ENCODE peak calls at places on chromosomes 5 and 9, in seven cellular contexts. C is CD8-positive, alpha-beta memory T cell; Z is prostate gland; K is CD4-positive, alpha-beta memory T cell; H is mucosa of descending colon; N is PC-9; T is heart right ventricle. B is an unnamed sample.

GRCh38 chr9:76744336-76744735 is 19.9 kb upstream of the PCA3 start:
- DNase-seq in K (no peak), N (no peak), T (no peak), C (no peak), H (no peak), Z (no peak), B (no peak)

GRCh38 chr5:150078802-150079654 is 7.3 kb downstream of the CSF1R start:
- DNase-seq in T (no peak), C (no peak), Z (no peak), N (no peak), K (no peak), H (no peak), B (no peak)

GRCh38 chr9:130741831-130742449 is 48.4 kb downstream of the EXOSC2 start:
- DNase-seq in H (no peak), Z (no peak), T (no peak), K (no peak), N (peak; percentile 58), C (no peak), B (no peak)

GRCh38 chr5:77425998-77426659 is 66.0 kb downstream of the WDR41 start:
- DNase-seq in N (peak; percentile 86), Z (peak; percentile 19), H (no peak), K (no peak), C (no peak), T (no peak), B (no peak)

GRCh38 chr9:75210215-75210614 is 121.9 kb downstream of the OSTF1 start:
- DNase-seq in T (no peak), H (no peak), K (no peak), C (no peak), N (no peak), Z (no peak), B (no peak)

GRCh38 chr5:172637740-172638139 is 3.3 kb upstream of the NEURL1B start:
- DNase-seq in H (no peak), N (no peak), C (no peak), K (no peak), Z (no peak), T (no peak), B (no peak)

GRCh38 chr5:173313311-173313710 is 14.9 kb downstream of the STC2 start:
- DNase-seq in N (peak; percentile 31), H (no peak), T (no peak), K (no peak), C (no peak), Z (no peak), B (no peak)

GRCh38 chr5:19837536-19838179 is 150.3 kb downstream of the CDH18 start:
- DNase-seq in H (no peak), K (no peak), N (no peak), T (no peak), C (no peak), Z (no peak), B (no peak)

GRCh38 chr5:90557871-90558270 is 726 bp upstream of the ADGRV1 start:
- DNase-seq in K (no peak), T (no peak), N (no peak), H (no peak), Z (no peak), C (no peak), B (no peak)

GRCh38 chr5:52846443-52846842 is 58.7 kb downstream of the ITGA1 start:
- DNase-seq in K (no peak), C (no peak), N (no peak), Z (no peak), T (no peak), H (no peak), B (no peak)

GRCh38 chr5:127863610-127864395 is 160.6 kb downstream of the CCDC192 start:
- DNase-seq in H (no peak), Z (no peak), N (no peak), T (no peak), K (no peak), C (no peak), B (no peak)

GRCh38 chr5:122170630-122171029 is 41.3 kb downstream of the ZNF474 start:
- DNase-seq in N (no peak), T (no peak), H (no peak), K (no peak), C (no peak), Z (no peak), B (no peak)

GRCh38 chr9:33162721-33163311 is 4.3 kb downstream of the B4GALT1 start:
- DNase-seq in H (no peak), C (no peak), Z (peak; percentile 90), K (no peak), N (peak; percentile 83), T (no peak), B (peak; percentile 55)

GRCh38 chr5:146446861-146447733 is at the start of gene TCERG1:
- DNase-seq in Z (peak; percentile 100), N (peak; percentile 99), H (peak; percentile 98), K (peak; percentile 99), T (peak; percentile 99), C (peak; percentile 96), B (peak; percentile 100)

GRCh38 chr5:146440348-146440747 is 6.8 kb upstream of the TCERG1 start:
- DNase-seq in T (no peak), K (no peak), C (no peak), H (no peak), Z (no peak), N (no peak), B (no peak)

GRCh38 chr5:146447734-146448380 is 724 bp downstream of the TCERG1 start:
- DNase-seq in H (no peak), K (peak; percentile 12), T (no peak), N (peak; percentile 61), C (no peak), Z (no peak), B (no peak)

GRCh38 chr5:146440870-146441495 is 6.2 kb upstream of the TCERG1 start:
- DNase-seq in K (no peak), Z (no peak), H (no peak), C (no peak), N (no peak), T (no peak), B (no peak)

DNA sequence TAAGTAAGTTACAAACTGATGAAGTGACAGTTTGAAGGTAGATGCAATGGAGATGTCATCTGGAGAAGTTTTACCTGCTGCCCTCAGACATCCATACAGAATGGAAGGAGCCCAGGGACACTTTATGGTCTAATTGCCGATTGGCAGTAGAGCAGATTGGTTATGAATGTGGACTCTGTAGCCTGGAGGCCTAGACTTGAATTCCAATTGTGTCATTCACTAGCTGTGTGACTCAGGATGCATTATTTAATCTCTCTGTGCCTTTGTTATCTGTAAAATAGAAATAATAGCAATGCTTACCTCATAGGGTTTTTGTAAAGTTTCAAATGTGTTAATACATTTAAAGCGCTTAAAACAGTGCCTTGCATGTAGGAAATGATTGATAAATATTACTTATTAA is 5.2 kb upstream of the TCERG1 start:
- DNase-seq in Z (no peak), N (no peak), T (no peak), H (no peak), K (no peak), C (no peak), B (no peak)
- H3K9me3 ChIP-seq in Z (no peaks in the 10 kb centered on the region), N (no peaks in the 10 kb centered on the region), T (no peaks in the 10 kb centered on the region), H (no peaks in the 10 kb centered on the region), K (no peaks in the 10 kb centered on the region), C (no peaks in the 10 kb centered on the region), B (no peaks in the 10 kb centered on the region)

GRCh38 chr9:3788211-3788610 is 262.4 kb upstream of the RFX3 start:
- DNase-seq in C (no peak), Z (no peak), N (no peak), T (no peak), H (no peak), K (no peak), B (no peak)
- H3K9me3 ChIP-seq in C (no peaks in the 10 kb centered on the region), Z (no peaks in the 10 kb centered on the region), N (no peaks in the 10 kb centered on the region), T (peaks cover 3% of the 10 kb centered on the region), H (peaks cover 11% of the 10 kb centered on the region), K (no peaks in the 10 kb centered on the region), B (peaks cover 3% of the 10 kb centered on the region)

GRCh38 chr5:179061025-179061424 is 852 bp downstream of the ZNF354C start:
- DNase-seq in C (no peak), H (no peak), N (no peak), Z (no peak), T (peak; percentile 13), K (peak; percentile 0), B (peak; percentile 67)

GRCh38 chr5:179060116-179061008 is at the start of gene ZNF354C:
- DNase-seq in K (peak; percentile 85), Z (peak; percentile 79), H (peak; percentile 88), C (peak; percentile 73), N (peak; percentile 60), T (peak; percentile 93), B (peak; percentile 94)

DNA sequence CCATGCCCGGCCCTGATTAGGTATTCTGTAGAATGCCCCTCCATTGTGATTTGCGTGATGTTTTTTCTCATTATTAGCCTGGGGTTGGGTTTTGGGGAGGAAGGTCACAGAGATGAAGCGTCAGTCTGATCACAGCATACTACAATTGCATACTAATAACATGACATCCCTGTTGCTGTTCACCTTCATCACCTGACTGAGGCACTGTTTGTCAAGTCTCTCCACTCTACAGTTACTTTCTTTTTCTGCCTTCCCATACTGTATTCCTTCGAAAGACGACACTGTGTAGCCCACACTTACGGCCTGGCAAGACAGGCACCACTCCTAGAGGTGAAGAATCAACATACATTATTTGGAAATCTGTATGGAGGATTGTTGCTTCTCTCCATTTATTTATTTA is 5.5 kb downstream of the ZNF354C start:
- DNase-seq in K (no peak), N (no peak), Z (no peak), H (no peak), T (no peak), C (no peak), B (no peak)
- H3K9me3 ChIP-seq in K (no peaks in the 10 kb centered on the region), N (peaks cover 35% of the 10 kb centered on the region), Z (no peaks in the 10 kb centered on the region), H (peaks cover 62% of the 10 kb centered on the region), T (no peaks in the 10 kb centered on the region), C (peaks cover 21% of the 10 kb centered on the region), B (peaks cover 10% of the 10 kb centered on the region)

DNA sequence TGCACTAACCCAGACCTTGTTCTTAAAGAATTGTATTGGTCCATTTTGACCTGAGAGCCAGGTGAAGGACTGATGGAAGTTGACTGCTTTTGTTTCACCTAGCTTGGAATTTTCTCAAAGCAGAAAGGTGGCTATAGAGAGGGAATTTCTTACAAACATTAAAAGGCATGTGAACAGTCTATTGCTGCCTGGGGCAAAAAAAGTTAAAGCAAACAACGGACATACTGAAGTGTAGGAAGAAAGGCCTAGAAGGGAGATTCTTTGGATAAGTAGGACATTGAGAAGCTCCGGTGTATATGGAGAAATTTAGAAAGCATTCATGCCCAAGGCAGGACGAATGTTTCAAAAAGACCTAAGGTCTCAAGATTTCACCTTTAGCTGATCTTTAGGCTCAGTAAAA is 11.7 kb downstream of the CATSPER3 start:
- DNase-seq in C (no peak), Z (no peak), N (no peak), H (no peak), T (no peak), K (no peak), B (no peak)
- H3K9me3 ChIP-seq in C (peaks cover 13% of the 10 kb centered on the region), Z (no peaks in the 10 kb centered on the region), N (peaks cover 21% of the 10 kb centered on the region), H (peaks cover 28% of the 10 kb centered on the region), T (no peaks in the 10 kb centered on the region), K (no peaks in the 10 kb centered on the region), B (peaks cover 2% of the 10 kb centered on the region)

GRCh38 chr9:123722378-123722777 is 207.5 kb downstream of the DENND1A start:
- DNase-seq in Z (no peak), N (no peak), T (no peak), C (no peak), K (no peak), H (no peak), B (no peak)
- H3K9me3 ChIP-seq in Z (no peaks in the 10 kb centered on the region), N (peaks cover 17% of the 10 kb centered on the region), T (no peaks in the 10 kb centered on the region), C (no peaks in the 10 kb centered on the region), K (no peaks in the 10 kb centered on the region), H (peaks cover 12% of the 10 kb centered on the region), B (no peaks in the 10 kb centered on the region)

GRCh38 chr5:165149439-165149838 is 1644.0 kb downstream of the MAT2B start:
- DNase-seq in T (no peak), C (no peak), N (no peak), K (no peak), H (no peak), Z (no peak), B (no peak)
- H3K9me3 ChIP-seq in T (no peaks in the 10 kb centered on the region), C (no peaks in the 10 kb centered on the region), N (no peaks in the 10 kb centered on the region), K (no peaks in the 10 kb centered on the region), H (no peaks in the 10 kb centered on the region), Z (no peaks in the 10 kb centered on the region), B (no peaks in the 10 kb centered on the region)

GRCh38 chr5:133610489-133611356 is 1.6 kb downstream of the FSTL4 start:
- DNase-seq in C (no peak), H (peak; percentile 64), K (peak; percentile 15), T (peak; percentile 64), Z (peak; percentile 64), N (no peak), B (peak; percentile 84)
- H3K9me3 ChIP-seq in C (no peaks in the 10 kb centered on the region), H (no peaks in the 10 kb centered on the region), K (no peaks in the 10 kb centered on the region), T (no peaks in the 10 kb centered on the region), Z (no peaks in the 10 kb centered on the region), N (no peaks in the 10 kb centered on the region), B (no peaks in the 10 kb centered on the region)

B was measured in right cardiac atrium.